ENCODE peak calls at places on chromosomes 7 and 10, in six cellular contexts. Y is pancreas, B is prostate gland, O is HL-60, V is uterus, A is small intestine. M is an unnamed sample.

GRCh38 chr7:121831320-121831719 is 41.6 kb upstream of the PTPRZ1 start:
- DNase-seq in A (no peak), B (no peak), V (no peak), O (no peak), Y (no peak), M (peak; percentile 76)

GRCh38 chr10:131856441-131857094 is 44.2 kb upstream of the PPP2R2D start:
- DNase-seq in B (no peak), O (no peak), Y (no peak), V (no peak), A (no peak), M (no peak)

GRCh38 chr10:130899856-130900255 is 411.7 kb downstream of the TCERG1L start:
- DNase-seq in B (no peak), A (no peak), V (no peak), Y (no peak), O (no peak), M (no peak)

GRCh38 chr7:149321978-149322541 is 60.1 kb downstream of the ZNF783 start:
- DNase-seq in Y (no peak), B (no peak), A (peak; percentile 10), V (no peak), O (no peak), M (no peak)

GRCh38 chr7:88509341-88509740 is 202.6 kb upstream of the STEAP4 start:
- DNase-seq in B (no peak), A (no peak), V (no peak), Y (no peak), O (no peak), M (no peak)

GRCh38 chr10:10915215-10915614 is 102.5 kb upstream of the CELF2 start:
- DNase-seq in Y (no peak), A (no peak), B (no peak), V (no peak), O (no peak), M (no peak)

GRCh38 chr7:73774923-73775322 is 4.9 kb upstream of the CLDN3 start:
- DNase-seq in V (no peak), O (no peak), Y (no peak), A (peak; percentile 23), B (no peak), M (peak; percentile 20)

GRCh38 chr10:124387078-124387874 is 31.4 kb downstream of the OAT start:
- DNase-seq in Y (no peak), B (no peak), V (no peak), O (no peak), A (no peak), M (no peak)

GRCh38 chr10:79235765-79236755 is 111.2 kb upstream of the PPIF start:
- DNase-seq in O (no peak), V (no peak), A (no peak), B (no peak), Y (no peak), M (no peak)

GRCh38 chr10:87767253-87767652 is 50.8 kb downstream of the ATAD1 start:
- DNase-seq in Y (no peak), V (no peak), B (no peak), A (no peak), O (no peak), M (no peak)

GRCh38 chr10:113620486-113620885 is 43.4 kb downstream of the NRAP start:
- DNase-seq in A (no peak), V (no peak), O (no peak), Y (no peak), B (no peak), M (no peak)

GRCh38 chr10:77894058-77894457 is 32.5 kb downstream of the DLG5 start:
- DNase-seq in Y (no peak), B (no peak), V (no peak), A (no peak), O (no peak), M (no peak)

GRCh38 chr10:4384254-4384653 is 441.8 kb upstream of the AKR1E2 start:
- DNase-seq in V (no peak), Y (no peak), B (no peak), O (no peak), A (no peak), M (no peak)

GRCh38 chr10:110820321-110820814 is 51.4 kb upstream of the PDCD4 start:
- DNase-seq in V (peak; percentile 82), O (no peak), A (no peak), Y (no peak), B (peak; percentile 79), M (no peak)

GRCh38 chr7:96410440-96410839 is 88.5 kb upstream of the SLC25A13 start:
- DNase-seq in O (no peak), B (no peak), V (no peak), Y (no peak), A (no peak), M (no peak)

GRCh38 chr10:122852261-122852660 is 6.6 kb upstream of the CUZD1 start:
- DNase-seq in B (no peak), A (no peak), V (no peak), O (no peak), Y (no peak), M (peak; percentile 11)

GRCh38 chr10:122849090-122849489 is 3.4 kb upstream of the CUZD1 start:
- DNase-seq in O (no peak), A (no peak), V (no peak), Y (no peak), B (no peak), M (no peak)

GRCh38 chr10:122849900-122850605 is 4.4 kb upstream of the CUZD1 start:
- DNase-seq in Y (peak; percentile 63), A (no peak), V (no peak), B (no peak), O (no peak), M (no peak)

GRCh38 chr10:122853665-122854313 is 8.1 kb upstream of the CUZD1 start:
- DNase-seq in B (no peak), O (no peak), A (no peak), V (no peak), Y (no peak), M (no peak)

GRCh38 chr10:122850705-122851640 is 5.3 kb upstream of the CUZD1 start:
- DNase-seq in A (no peak), Y (peak; percentile 76), B (no peak), O (no peak), V (no peak), M (no peak)
- H3K27ac ChIP-seq in A (no peak overlapping the region), Y (peak overlapping the region; percentile 72), B (no peak overlapping the region), O (no peak overlapping the region), V (no peak overlapping the region), M (no peak overlapping the region)

GRCh38 chr10:49271346-49271745 is 27.6 kb upstream of the C10orf71 start:
- DNase-seq in B (no peak), A (no peak), V (no peak), O (no peak), Y (no peak), M (no peak)
- H3K27ac ChIP-seq in B (no peak overlapping the region), A (no peak overlapping the region), V (no peak overlapping the region), O (no peak overlapping the region), Y (no peak overlapping the region), M (no peak overlapping the region)

GRCh38 chr10:31749293-31749692 is 179.3 kb downstream of the ARHGAP12 start:
- DNase-seq in V (no peak), A (no peak), O (no peak), B (no peak), Y (no peak), M (no peak)
- H3K27ac ChIP-seq in V (peak overlapping the region; percentile 89), A (no peak overlapping the region), O (no peak overlapping the region), B (no peak overlapping the region), Y (peak overlapping the region; percentile 59), M (no peak overlapping the region)

GRCh38 chr7:155677688-155678087 is 33.2 kb downstream of the RBM33 start:
- DNase-seq in Y (no peak), V (no peak), A (no peak), B (no peak), O (no peak), M (no peak)
- H3K27ac ChIP-seq in Y (no peak overlapping the region), V (no peak overlapping the region), A (no peak overlapping the region), B (no peak overlapping the region), O (no peak overlapping the region), M (no peak overlapping the region)

DNA sequence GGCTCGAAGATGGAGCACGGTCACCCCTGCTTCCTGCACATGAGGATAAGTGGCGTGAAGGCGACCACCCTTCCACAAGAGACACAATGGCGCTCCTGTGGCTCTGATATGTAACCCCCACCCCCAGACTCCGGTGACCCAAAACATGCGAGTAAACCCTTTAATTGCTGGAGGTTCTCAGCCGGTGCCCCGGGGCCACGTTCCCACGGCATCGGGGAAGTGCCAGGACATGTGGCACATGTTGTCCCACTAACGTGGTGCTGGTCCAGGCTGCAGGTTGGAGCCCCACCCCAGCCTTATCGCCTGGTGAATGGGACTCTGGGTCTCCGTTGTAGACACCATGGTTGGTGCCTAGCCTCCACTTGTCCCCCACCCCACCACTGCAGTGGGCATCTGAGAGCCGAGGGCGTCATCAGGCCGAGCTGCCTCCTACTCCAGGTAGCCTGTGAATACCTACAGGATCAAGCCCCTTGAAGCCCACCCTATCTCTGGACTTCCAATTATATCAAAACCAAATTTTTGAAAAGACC is 132.8 kb downstream of the PRKAG2 start:
- DNase-seq in O (no peak), V (no peak), A (no peak), B (no peak), Y (no peak), M (no peak)
- H3K27ac ChIP-seq in O (no peak overlapping the region), V (no peak overlapping the region), A (peak overlapping the region; percentile 82), B (no peak overlapping the region), Y (no peak overlapping the region), M (no peak overlapping the region)

DNA sequence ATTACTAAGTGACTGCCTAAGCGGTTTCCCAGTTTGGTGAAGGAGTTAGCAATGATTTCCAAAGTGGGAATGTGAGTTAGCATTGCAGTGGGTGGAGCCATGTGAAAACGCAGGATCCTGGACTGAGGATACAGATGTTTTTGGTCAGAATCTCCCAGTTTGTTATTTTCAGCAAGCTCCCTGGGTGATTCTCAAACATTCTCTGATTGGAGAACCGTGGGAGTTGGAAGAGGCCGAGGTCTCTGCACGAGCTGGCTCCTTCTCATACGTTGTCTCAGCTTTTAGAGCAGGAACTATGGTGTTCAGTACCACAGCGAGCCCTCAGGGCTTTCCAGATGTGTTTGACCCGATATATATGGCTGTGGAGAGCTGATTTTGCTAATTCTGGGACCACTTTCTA is 396.6 kb upstream of the NPVF start:
- DNase-seq in A (no peak), V (peak; percentile 79), Y (no peak), O (no peak), B (no peak), M (no peak)
- H3K27ac ChIP-seq in A (peak overlapping the region; percentile 65), V (peak overlapping the region; percentile 98), Y (no peak overlapping the region), O (no peak overlapping the region), B (no peak overlapping the region), M (no peak overlapping the region)

DNA sequence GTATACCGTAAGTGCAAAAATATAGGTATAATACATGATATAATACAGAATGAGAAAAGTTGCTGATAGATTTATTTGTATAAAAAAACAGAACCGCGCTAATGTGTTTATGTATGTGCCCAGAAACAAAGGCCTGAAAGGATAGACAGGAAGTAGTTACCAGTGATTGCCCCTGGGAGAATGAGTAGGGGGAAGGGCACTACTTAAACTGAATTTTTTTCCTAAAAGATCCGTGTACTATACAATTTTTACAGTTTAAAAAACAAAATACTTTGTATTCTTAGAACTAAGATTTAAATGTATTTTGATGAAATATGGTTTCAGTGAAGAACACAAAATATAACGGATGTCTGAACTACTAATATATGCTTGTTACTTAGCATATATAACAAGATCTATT is 2.9 kb downstream of the IPMK start:
- DNase-seq in V (no peak), A (no peak), O (no peak), Y (no peak), B (no peak), M (no peak)
- H3K27ac ChIP-seq in V (no peak overlapping the region), A (no peak overlapping the region), O (peak overlapping the region; percentile 96), Y (no peak overlapping the region), B (no peak overlapping the region), M (no peak overlapping the region)

M was measured in mammary epithelial cell.